ENCODE peak calls at places on chromosomes 1 and 21, in six cellular contexts. H is IMR-90, O is neuronal stem cell, K is mesenchymal stem cell, J is trophoblast cell, U is H1. M is an unnamed sample.

GRCh38 chr1:47568763-47569162 is 130.9 kb downstream of the FOXD2 start:
- DNase-seq in H (no peak), O (no peak), K (no peak), J (no peak), U (no peak), M (no peak)

GRCh38 chr1:44326066-44326701 is 28.9 kb downstream of the ERI3 start:
- DNase-seq in H (no peak), O (no peak), K (no peak), J (no peak), U (no peak), M (no peak)

GRCh38 chr1:180311011-180311730 is 81.1 kb downstream of the LHX4 start:
- DNase-seq in H (peak; percentile 80), O (no peak), K (peak; percentile 52), J (peak; percentile 54), U (no peak), M (no peak)

GRCh38 chr1:195717651-195718050 is 890.6 kb downstream of the KCNT2 start:
- DNase-seq in H (peak; percentile 61), O (no peak), K (peak; percentile 26), J (no peak), U (no peak), M (no peak)

GRCh38 chr21:44510109-44510507 is 29.9 kb downstream of the KRTAP10-1 start:
- DNase-seq in H (no peak), O (no peak), K (no peak), J (peak; percentile 45), U (no peak), M (no peak)

GRCh38 chr21:26389971-26390641 is 183.0 kb downstream of the CYYR1 start:
- DNase-seq in H (peak; percentile 21), O (no peak), K (peak; percentile 47), J (peak; percentile 71), U (no peak), M (no peak)

GRCh38 chr21:26041441-26042180 is 129.0 kb downstream of the APP start:
- DNase-seq in H (peak; percentile 63), O (no peak), K (no peak), J (no peak), U (no peak), M (no peak)

GRCh38 chr1:200039849-200040479 is 12.5 kb downstream of the NR5A2 start:
- DNase-seq in H (no peak), O (peak; percentile 35), K (no peak), J (no peak), U (peak; percentile 52), M (no peak)

GRCh38 chr1:65141394-65141793 is 6.6 kb upstream of the AK4 start:
- DNase-seq in H (no peak), O (no peak), K (no peak), J (no peak), U (no peak), M (no peak)

GRCh38 chr1:86466109-86466844 is 2.5 kb upstream of the CLCA1 start:
- DNase-seq in H (no peak), O (no peak), K (no peak), J (no peak), U (no peak), M (no peak)

GRCh38 chr1:20477355-20478071 is 8.5 kb downstream of the CAMK2N1 start:
- DNase-seq in H (peak; percentile 65), O (no peak), K (peak; percentile 60), J (no peak), U (no peak), M (no peak)

GRCh38 chr1:184405743-184406142 is 18.9 kb downstream of the C1orf21 start:
- DNase-seq in H (no peak), O (no peak), K (no peak), J (no peak), U (no peak), M (no peak)

GRCh38 chr1:204841316-204841715 is 29.3 kb upstream of the NFASC start:
- DNase-seq in H (no peak), O (no peak), K (no peak), J (peak; percentile 66), U (no peak), M (no peak)

GRCh38 chr1:197130677-197131304 is 15.7 kb downstream of the ASPM start:
- DNase-seq in H (peak; percentile 58), O (no peak), K (peak; percentile 24), J (no peak), U (no peak), M (no peak)

GRCh38 chr1:176626572-176627061 is 163.6 kb downstream of the PAPPA2 start:
- DNase-seq in H (no peak), O (no peak), K (no peak), J (no peak), U (no peak), M (no peak)

GRCh38 chr21:26506951-26507350 is 66.1 kb downstream of the CYYR1 start:
- DNase-seq in H (peak; percentile 7), O (no peak), K (peak; percentile 51), J (no peak), U (no peak), M (no peak)

GRCh38 chr21:43938751-43939442 is 73.2 kb upstream of the TRAPPC10 start:
- DNase-seq in H (peak; percentile 59), O (peak; percentile 71), K (peak; percentile 85), J (peak; percentile 41), U (peak; percentile 96), M (peak; percentile 87)

GRCh38 chr1:20345419-20345818 is 54.7 kb downstream of the VWA5B1 start:
- DNase-seq in H (no peak), O (no peak), K (no peak), J (no peak), U (no peak), M (no peak)

GRCh38 chr21:16633851-16634521 is 878.9 kb upstream of the CXADR start:
- DNase-seq in H (no peak), O (no peak), K (no peak), J (no peak), U (no peak), M (no peak)

GRCh38 chr1:174812026-174812425 is 187.7 kb upstream of the CACYBP start:
- DNase-seq in H (no peak), O (no peak), K (no peak), J (no peak), U (no peak), M (no peak)

GRCh38 chr1:2443285-2444137 is 31.1 kb upstream of the PEX10 start:
- DNase-seq in H (no peak), O (no peak), K (no peak), J (no peak), U (peak; percentile 76), M (peak; percentile 59)

GRCh38 chr1:1752671-1753606 is 25.3 kb downstream of the NADK start:
- DNase-seq in H (no peak), O (no peak), K (no peak), J (no peak), U (no peak), M (no peak)

GRCh38 chr1:203441811-203442210 is 33.8 kb upstream of the PRELP start:
- DNase-seq in H (no peak), O (no peak), K (no peak), J (no peak), U (no peak), M (no peak)
- H3K9ac ChIP-seq in H (no peak overlapping the region), O (no peak overlapping the region), K (peak overlapping the region; percentile 68), J (no peak overlapping the region), U (no peak overlapping the region), M (no peak overlapping the region)

GRCh38 chr1:229883504-229884200 is 183.4 kb upstream of the GALNT2 start:
- DNase-seq in H (no peak), O (no peak), K (no peak), J (no peak), U (peak; percentile 11), M (peak; percentile 8)
- H3K14ac ChIP-seq in H (no peak overlapping the region), O (no peak overlapping the region), K (no peak overlapping the region), J (no peak overlapping the region), U (no peak overlapping the region), M (no peak overlapping the region)

GRCh38 chr1:41439234-41439633 is 45.2 kb downstream of the EDN2 start:
- DNase-seq in H (no peak), O (no peak), K (no peak), J (no peak), U (no peak), M (no peak)
- H3K9ac ChIP-seq in H (no peak overlapping the region), O (no peak overlapping the region), K (no peak overlapping the region), J (no peak overlapping the region), U (no peak overlapping the region), M (no peak overlapping the region)

GRCh38 chr1:213968391-213968790 is 19.4 kb upstream of the PROX1 start:
- DNase-seq in H (no peak), O (peak; percentile 37), K (no peak), J (no peak), U (no peak), M (no peak)

GRCh38 chr1:213972141-213972540 is 15.6 kb upstream of the PROX1 start:
- DNase-seq in H (no peak), O (no peak), K (no peak), J (no peak), U (no peak), M (no peak)

GRCh38 chr1:213973129-213973528 is 14.6 kb upstream of the PROX1 start:
- DNase-seq in H (no peak), O (no peak), K (no peak), J (no peak), U (no peak), M (no peak)

DNA sequence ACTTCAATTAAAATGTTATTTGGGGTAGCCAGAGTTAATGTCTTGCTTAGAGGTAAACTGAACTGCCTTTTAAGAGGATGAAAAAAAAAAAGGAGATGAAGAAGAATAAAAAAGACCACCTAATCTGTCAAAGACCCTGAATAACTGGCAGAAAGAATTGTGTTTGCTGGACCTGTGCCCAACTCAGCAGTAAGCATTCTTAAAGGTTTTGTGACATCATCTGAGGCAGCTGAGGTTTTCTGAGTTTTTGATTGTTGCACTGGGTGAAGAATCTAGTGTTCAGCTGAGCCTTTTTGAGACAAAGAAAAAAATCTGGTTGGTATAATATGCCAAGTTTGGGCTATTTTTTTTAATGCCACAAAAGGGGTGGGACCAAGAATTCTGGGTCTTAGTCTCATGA is 17.6 kb upstream of the PROX1 start:
- DNase-seq in H (no peak), O (no peak), K (no peak), J (no peak), U (no peak), M (no peak)
- H3K14ac ChIP-seq in H (no peak overlapping the region), O (no peak overlapping the region), K (no peak overlapping the region), J (no peak overlapping the region), U (no peak overlapping the region), M (no peak overlapping the region)